ENCODE peak calls at places on chromosomes 7 and 10, in four cellular contexts. R is HCT116, B is testis, A is prostate gland. S is an unnamed sample.

GRCh38 chr10:112259688-112260087 is 23.5 kb upstream of the TECTB start:
- DNase-seq in R (no peak), A (no peak), B (no peak), S (no peak)

GRCh38 chr7:155129186-155129585 is 59.1 kb downstream of the HTR5A start:
- DNase-seq in A (no peak), B (no peak), R (no peak), S (no peak)

GRCh38 chr7:148773344-148773743 is 74.6 kb downstream of the CUL1 start:
- DNase-seq in A (no peak), B (no peak), R (no peak), S (no peak)

GRCh38 chr7:110142939-110143526 is 947.9 kb upstream of the LRRN3 start:
- DNase-seq in A (no peak), B (no peak), R (no peak), S (no peak)

GRCh38 chr7:44978511-44979366 is at the start of gene MYO1G:
- DNase-seq in A (no peak), R (no peak), B (no peak), S (no peak)

GRCh38 chr10:4359003-4359402 is 467.0 kb upstream of the AKR1E2 start:
- DNase-seq in B (no peak), A (no peak), R (no peak), S (no peak)

GRCh38 chr7:151137076-151137611 is 30.4 kb downstream of the GBX1 start:
- DNase-seq in R (no peak), A (no peak), B (no peak), S (no peak)

GRCh38 chr7:21054427-21055133 is 267.9 kb upstream of the SP8 start:
- DNase-seq in A (no peak), B (no peak), R (no peak), S (no peak)

GRCh38 chr10:64093946-64094560 is 572.9 kb downstream of the REEP3 start:
- DNase-seq in B (no peak), A (no peak), R (no peak), S (no peak)

GRCh38 chr7:105905209-105905910 is 29.0 kb upstream of the ATXN7L1 start:
- DNase-seq in B (no peak), R (no peak), A (no peak), S (no peak)

GRCh38 chr7:134892002-134892693 is 94.2 kb upstream of the AGBL3 start:
- DNase-seq in R (no peak), B (no peak), A (no peak), S (no peak)

GRCh38 chr10:94105226-94105625 is 111.5 kb downstream of the PLCE1 start:
- DNase-seq in R (no peak), B (no peak), A (no peak), S (no peak)

GRCh38 chr7:81260152-81260551 is 341.3 kb upstream of the SEMA3C start:
- DNase-seq in A (no peak), R (no peak), B (no peak), S (no peak)

GRCh38 chr10:133526957-133527588 is at the start of gene CYP2E1:
- DNase-seq in B (no peak), A (no peak), R (no peak), S (no peak)

GRCh38 chr10:123556049-123556448 is 110.1 kb upstream of the GPR26 start:
- DNase-seq in A (no peak), B (no peak), R (no peak), S (peak; percentile 79)

GRCh38 chr7:69364814-69365587 is 233.3 kb upstream of the AUTS2 start:
- DNase-seq in R (no peak), B (no peak), A (no peak), S (no peak)

GRCh38 chr10:8060010-8060703 is 5.7 kb downstream of the GATA3 start:
- DNase-seq in B (no peak), A (no peak), R (no peak), S (no peak)

GRCh38 chr10:16741540-16741939 is 75.7 kb downstream of the RSU1 start:
- DNase-seq in B (no peak), R (no peak), A (no peak), S (no peak)

GRCh38 chr10:1572519-1573333 is 164.6 kb downstream of the ADARB2 start:
- DNase-seq in R (no peak), A (no peak), B (no peak), S (no peak)

GRCh38 chr10:43121444-43121843 is 16.8 kb upstream of the CSGALNACT2 start:
- DNase-seq in R (no peak), B (no peak), A (no peak), S (no peak)

GRCh38 chr7:90596745-90597526 is 815 bp downstream of the CDK14 start:
- DNase-seq in B (no peak), R (no peak), A (no peak), S (no peak)

GRCh38 chr7:73623798-73624668 is at the start of gene MLXIPL:
- DNase-seq in B (peak; percentile 96), A (peak; percentile 87), R (peak; percentile 75), S (peak; percentile 74)

GRCh38 chr10:17375936-17376584 is 78.3 kb downstream of the ST8SIA6 start:
- DNase-seq in B (peak; percentile 62), R (no peak), A (no peak), S (no peak)

GRCh38 chr7:39172137-39172536 is 194.4 kb downstream of the POU6F2 start:
- DNase-seq in B (no peak), R (no peak), A (no peak), S (no peak)

GRCh38 chr7:80184693-80185092 is 50.1 kb downstream of the GNAI1 start:
- DNase-seq in B (no peak), R (peak; percentile 51), A (no peak), S (no peak)

GRCh38 chr7:19107142-19107391 is 10.4 kb downstream of the TWIST1 start:
- DNase-seq in B (no peak), A (no peak), R (no peak), S (no peak)
- H3K4me3 ChIP-seq in B (peak overlapping the region; percentile 40), A (peak overlapping the region; percentile 19), R (no peak overlapping the region), S (no peak overlapping the region)

DNA sequence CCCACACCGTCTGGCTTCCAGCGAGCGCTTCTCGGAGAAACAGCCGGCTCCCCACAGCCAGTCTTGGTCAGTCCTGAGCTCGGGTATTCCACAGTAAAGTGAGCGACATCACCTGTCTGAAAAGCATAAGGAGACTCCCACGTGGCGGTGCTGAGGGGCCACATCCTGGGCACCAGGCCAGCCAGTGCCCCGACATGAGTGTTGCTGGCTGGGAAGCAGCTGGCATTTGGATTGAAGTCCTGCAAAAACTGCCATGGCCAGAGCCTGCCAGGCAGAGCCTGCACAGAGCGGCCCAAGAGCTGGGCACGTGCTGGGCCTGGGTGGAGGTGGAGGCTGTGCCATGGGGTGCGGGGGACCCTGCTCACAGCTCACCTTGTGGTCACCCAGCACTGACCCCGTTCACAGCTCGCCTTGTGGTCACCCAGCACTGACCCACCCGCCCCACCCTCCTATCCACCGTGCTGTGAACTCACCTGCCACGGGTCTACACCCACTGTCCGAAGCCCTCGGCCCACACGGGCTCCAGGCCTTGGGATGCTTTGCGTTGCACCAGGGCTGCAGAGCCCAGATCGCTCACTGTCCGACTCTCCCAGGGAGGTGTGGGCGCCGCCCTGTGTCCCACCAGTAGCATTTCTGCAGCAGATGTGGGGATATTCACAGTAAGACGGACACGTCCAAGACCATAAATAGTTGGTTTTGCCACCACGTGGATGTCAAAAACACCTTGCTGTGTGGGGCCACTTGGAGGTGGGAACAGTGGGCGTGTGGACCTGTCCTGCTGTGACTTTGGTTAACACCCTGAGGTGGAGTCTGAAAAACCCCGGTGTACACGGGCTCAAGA is 48.8 kb downstream of the PITRM1 start:
- DNase-seq in R (no peak), A (no peak), B (no peak), S (no peak)
- TF ChIP-seq POLR2A in R (no peak), A (no peak), B (no peak), S (no peak)

DNA sequence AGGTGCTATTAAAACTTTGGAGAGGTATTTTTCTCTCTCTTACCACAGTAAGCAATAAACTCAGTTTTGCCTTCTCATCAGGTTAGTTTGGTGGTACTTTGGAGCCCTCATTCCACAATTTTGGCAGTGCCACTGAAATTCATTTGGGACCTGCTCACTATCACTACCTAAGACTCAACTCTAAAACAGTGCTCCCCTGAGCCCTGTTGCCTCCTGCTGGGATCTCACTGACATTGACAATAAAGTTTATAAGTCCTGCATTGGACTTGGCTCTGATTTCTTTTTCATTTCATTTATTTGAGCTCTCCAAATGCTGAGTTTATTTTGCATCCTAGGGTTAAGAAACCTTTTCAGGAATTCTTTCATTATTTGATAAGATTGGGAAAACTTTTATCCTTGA is 130.8 kb upstream of the HPS1 start:
- DNase-seq in R (no peak), A (no peak), B (no peak), S (no peak)
- TF ChIP-seq CTCF in R (no peak), A (no peak), B (no peak), S (no peak)

DNA sequence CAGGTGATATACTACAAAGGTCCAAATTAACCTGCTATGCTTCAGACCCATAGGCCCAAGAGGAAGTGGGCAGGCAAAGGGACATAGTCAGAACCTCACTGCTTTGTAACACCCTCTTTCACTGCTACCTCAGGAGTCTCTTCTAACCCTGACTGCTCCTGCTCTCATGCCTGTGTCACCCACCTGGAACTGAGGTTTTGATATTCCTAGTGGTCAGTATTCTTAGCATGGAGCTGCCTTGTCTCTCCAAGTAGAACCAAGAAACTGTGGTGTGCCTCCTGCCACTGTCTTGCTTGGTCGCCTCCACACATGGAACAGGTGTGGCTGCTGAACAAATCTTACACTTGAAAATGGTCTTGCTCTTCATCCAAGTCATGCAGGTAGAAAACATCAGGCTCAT is 677.5 kb downstream of the XPNPEP1 start:
- DNase-seq in R (no peak), A (no peak), B (no peak), S (no peak)
- H3K4me3 ChIP-seq in R (no peak overlapping the region), A (no peak overlapping the region), B (no peak overlapping the region), S (no peak overlapping the region)

GRCh38 chr10:118341678-118342637 is at the start of gene FAM204A:
- DNase-seq in B (peak; percentile 97), R (peak; percentile 93), A (peak; percentile 91), S (peak; percentile 95)
- TF ChIP-seq POLR2A in B (no peak), R (peak; percentile 80), A (peak; percentile 61), S (peak; percentile 6)

DNA sequence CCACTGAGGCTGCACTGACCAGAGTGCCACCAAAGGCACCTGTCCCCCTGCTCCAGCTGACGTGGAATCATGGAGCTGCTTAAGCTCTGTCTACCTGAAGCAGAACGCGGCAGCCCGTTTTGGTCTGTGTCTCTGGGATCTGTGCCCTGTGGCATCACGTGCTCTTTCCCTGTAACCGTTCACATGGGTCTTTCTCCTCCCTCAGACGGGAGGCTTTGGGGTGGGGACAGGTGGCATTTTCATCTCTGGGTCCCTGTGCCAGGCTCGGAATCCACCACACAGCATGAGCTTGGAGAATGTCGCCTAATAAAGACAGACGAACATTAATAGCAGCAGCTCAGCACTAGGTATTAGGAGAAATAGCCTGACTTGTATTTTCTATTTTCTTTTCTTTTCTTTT is 1.6 kb upstream of the ADAP1 start:
- DNase-seq in A (no peak), B (no peak), R (no peak), S (no peak)
- TF ChIP-seq CTCF in A (no peak), B (no peak), R (no peak), S (no peak)

DNA sequence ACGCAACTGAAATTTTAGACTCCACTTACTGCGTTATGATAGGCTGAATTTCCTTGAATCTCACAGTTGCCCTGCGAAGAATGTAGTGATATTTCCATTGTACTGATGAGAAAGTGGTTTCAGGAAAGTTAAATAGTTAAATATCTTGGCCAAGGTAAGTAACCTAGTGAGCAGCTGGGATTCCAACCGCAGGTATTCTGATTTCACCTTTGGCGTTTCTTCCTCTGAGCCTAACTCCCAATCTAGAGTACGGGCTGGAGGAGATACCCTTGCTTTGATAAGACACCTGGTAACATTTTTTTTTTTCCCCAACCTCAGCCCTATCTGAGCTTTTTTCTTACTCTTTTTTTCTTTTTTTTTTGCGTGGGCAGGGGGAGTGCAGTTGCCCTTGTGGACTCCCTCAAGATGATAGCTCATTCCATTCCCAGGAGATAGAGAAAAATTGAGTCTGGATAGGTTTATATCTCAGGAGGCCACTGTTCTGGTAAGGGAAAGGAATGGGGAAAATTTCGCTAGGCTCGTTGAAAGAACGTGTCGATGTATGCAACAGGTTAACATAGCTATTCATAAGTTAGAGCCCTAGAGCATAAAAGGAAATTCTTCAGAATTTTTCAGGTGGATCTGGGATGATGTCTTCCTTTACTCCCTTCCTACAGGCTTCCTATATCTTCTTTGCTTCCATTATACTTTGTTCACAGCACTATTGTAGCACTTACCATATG is 3.1 kb upstream of the TAS2R38 start:
- DNase-seq in R (no peak), A (no peak), B (no peak), S (no peak)
- H3K4me3 ChIP-seq in R (no peak overlapping the region), A (no peak overlapping the region), B (peak overlapping the region; percentile 49), S (no peak overlapping the region)

S was measured in lower leg skin.